ENCODE peak calls at places on chromosomes 6 and 20, in four cellular contexts. One of them, this sample, is unnamed.

GRCh38 chr6:140061422-140062041 is 687.1 kb upstream of the CITED2 start:
- DNase-seq in HepG2: no peak
- DNase-seq in GM12878: no peak
- DNase-seq in WTC11: no peak
- DNase-seq in this sample: no peak

GRCh38 chr6:35718354-35718695 is 18.5 kb upstream of the ARMC12 start:
- DNase-seq in WTC11: no peak
- DNase-seq in HepG2: no peak
- DNase-seq in GM12878: no peak
- DNase-seq in this sample: no peak

GRCh38 chr20:54257090-54257816 is 49.4 kb downstream of the PFDN4 start:
- DNase-seq in WTC11: no peak
- DNase-seq in GM12878: no peak
- DNase-seq in HepG2: no peak
- DNase-seq in this sample: no peak

GRCh38 chr6:15663057-15663638 is 320 bp upstream of the DTNBP1 start:
- DNase-seq in HepG2: no peak
- DNase-seq in WTC11: no peak
- DNase-seq in GM12878: peak; percentile 34
- DNase-seq in this sample: peak; percentile 98

GRCh38 chr6:110255356-110255755 is 75.1 kb downstream of the CDC40 start:
- DNase-seq in HepG2: no peak
- DNase-seq in WTC11: peak; percentile 63
- DNase-seq in GM12878: no peak
- DNase-seq in this sample: no peak

GRCh38 chr20:15375836-15376235 is 1038.4 kb upstream of the FLRT3 start:
- DNase-seq in GM12878: no peak
- DNase-seq in HepG2: no peak
- DNase-seq in WTC11: no peak
- DNase-seq in this sample: no peak

GRCh38 chr20:13101701-13102100 is 92.9 kb downstream of the SPTLC3 start:
- DNase-seq in HepG2: no peak
- DNase-seq in GM12878: no peak
- DNase-seq in WTC11: no peak
- DNase-seq in this sample: no peak

GRCh38 chr20:9789136-9789535 is 49.7 kb downstream of the PAK5 start:
- DNase-seq in WTC11: no peak
- DNase-seq in GM12878: no peak
- DNase-seq in HepG2: no peak
- DNase-seq in this sample: no peak

GRCh38 chr20:35571566-35571965 is 29.7 kb downstream of the ERGIC3 start:
- DNase-seq in HepG2: no peak
- DNase-seq in WTC11: no peak
- DNase-seq in GM12878: no peak
- DNase-seq in this sample: peak; percentile 5

GRCh38 chr20:19947611-19948264 is 69.4 kb upstream of the NAA20 start:
- DNase-seq in WTC11: peak; percentile 47
- DNase-seq in GM12878: peak; percentile 40
- DNase-seq in HepG2: no peak
- DNase-seq in this sample: peak; percentile 34

GRCh38 chr6:20213271-20213798 is 1.1 kb upstream of the MBOAT1 start:
- DNase-seq in WTC11: no peak
- DNase-seq in GM12878: no peak
- DNase-seq in HepG2: no peak
- DNase-seq in this sample: peak; percentile 66

GRCh38 chr6:166580076-166581050 is 6.1 kb downstream of the RAMACL start:
- DNase-seq in WTC11: no peak
- DNase-seq in HepG2: no peak
- DNase-seq in GM12878: no peak
- DNase-seq in this sample: no peak

GRCh38 chr6:57013501-57013900 is 33.0 kb upstream of the KIAA1586 start:
- DNase-seq in WTC11: no peak
- DNase-seq in HepG2: no peak
- DNase-seq in GM12878: no peak
- DNase-seq in this sample: peak; percentile 19

GRCh38 chr6:149855741-149856140 is 8.4 kb downstream of the LRP11 start:
- DNase-seq in HepG2: no peak
- DNase-seq in GM12878: no peak
- DNase-seq in WTC11: no peak
- DNase-seq in this sample: no peak

GRCh38 chr6:58198301-58198700 is 880.9 kb downstream of the PRIM2 start:
- DNase-seq in GM12878: no peak
- DNase-seq in HepG2: no peak
- DNase-seq in WTC11: no peak
- DNase-seq in this sample: no peak

GRCh38 chr20:37922016-37922415 is 19.1 kb downstream of the VSTM2L start:
- DNase-seq in HepG2: no peak
- DNase-seq in WTC11: no peak
- DNase-seq in GM12878: peak; percentile 85
- DNase-seq in this sample: no peak

GRCh38 chr20:50304883-50305635 is 114.4 kb downstream of the CEBPB start:
- DNase-seq in WTC11: no peak
- DNase-seq in HepG2: peak; percentile 92
- DNase-seq in GM12878: no peak
- DNase-seq in this sample: no peak

GRCh38 chr6:168193816-168194701 is 115.0 kb upstream of the FRMD1 start:
- DNase-seq in HepG2: peak; percentile 60
- DNase-seq in GM12878: no peak
- DNase-seq in WTC11: peak; percentile 56
- DNase-seq in this sample: peak; percentile 61

GRCh38 chr6:16446241-16446640 is 207.9 kb downstream of the GMPR start:
- DNase-seq in HepG2: no peak
- DNase-seq in GM12878: no peak
- DNase-seq in WTC11: no peak
- DNase-seq in this sample: no peak

GRCh38 chr6:89411019-89411268 is 1.1 kb downstream of the RRAGD start:
- DNase-seq in GM12878: no peak
- DNase-seq in WTC11: no peak
- DNase-seq in HepG2: no peak
- DNase-seq in this sample: no peak

GRCh38 chr6:148382856-148383255 is 40.2 kb downstream of the SASH1 start:
- DNase-seq in HepG2: no peak
- DNase-seq in WTC11: no peak
- DNase-seq in GM12878: no peak
- DNase-seq in this sample: no peak

GRCh38 chr20:46065006-46065405 is 24.8 kb downstream of the NCOA5 start:
- DNase-seq in HepG2: no peak
- DNase-seq in WTC11: no peak
- DNase-seq in GM12878: no peak
- DNase-seq in this sample: no peak

GRCh38 chr6:108942556-108943492 is 94.6 kb downstream of the ARMC2 start:
- DNase-seq in GM12878: no peak
- DNase-seq in WTC11: no peak
- DNase-seq in HepG2: no peak
- DNase-seq in this sample: no peak

GRCh38 chr6:157755032-157755751 is 67.9 kb upstream of the SNX9 start:
- DNase-seq in HepG2: no peak
- DNase-seq in GM12878: no peak
- DNase-seq in WTC11: no peak
- DNase-seq in this sample: no peak

GRCh38 chr6:169852504-169853195 is 101.2 kb downstream of the ERMARD start:
- DNase-seq in WTC11: no peak
- DNase-seq in GM12878: no peak
- DNase-seq in HepG2: no peak
- DNase-seq in this sample: no peak

GRCh38 chr6:105326838-105327745 is 75.8 kb downstream of the PREP start:
- DNase-seq in HepG2: no peak
- DNase-seq in WTC11: no peak
- DNase-seq in GM12878: no peak
- DNase-seq in this sample: no peak

GRCh38 chr6:145539831-145540230 is 195.5 kb downstream of the EPM2A start:
- DNase-seq in GM12878: no peak
- DNase-seq in HepG2: no peak
- DNase-seq in WTC11: no peak
- DNase-seq in this sample: no peak

GRCh38 chr6:36997811-36998722 is 7.4 kb upstream of the FGD2 start:
- DNase-seq in GM12878: no peak
- DNase-seq in WTC11: no peak
- DNase-seq in HepG2: no peak
- DNase-seq in this sample: no peak

GRCh38 chr6:75155586-75155985 is 50.3 kb downstream of the COL12A1 start:
- DNase-seq in WTC11: no peak
- DNase-seq in HepG2: no peak
- DNase-seq in GM12878: no peak
- DNase-seq in this sample: no peak

GRCh38 chr6:36719126-36719525 is 21.5 kb downstream of the RAB44 start:
- DNase-seq in HepG2: no peak
- DNase-seq in GM12878: no peak
- DNase-seq in WTC11: no peak
- DNase-seq in this sample: no peak

GRCh38 chr20:63642518-63643247 is 10.5 kb downstream of the STMN3 start:
- DNase-seq in HepG2: no peak
- DNase-seq in GM12878: no peak
- DNase-seq in WTC11: peak; percentile 44
- DNase-seq in this sample: no peak

GRCh38 chr6:27238010-27238983 is 9.2 kb upstream of the PRSS16 start:
- DNase-seq in WTC11: peak; percentile 53
- DNase-seq in GM12878: no peak
- DNase-seq in HepG2: no peak
- DNase-seq in this sample: no peak

GRCh38 chr6:72559067-72559466 is 62.8 kb upstream of the KCNQ5 start:
- DNase-seq in GM12878: no peak
- DNase-seq in WTC11: no peak
- DNase-seq in HepG2: no peak
- DNase-seq in this sample: peak; percentile 40

GRCh38 chr6:40891686-40892085 is 147.3 kb downstream of the UNC5CL start:
- DNase-seq in GM12878: no peak
- DNase-seq in WTC11: no peak
- DNase-seq in HepG2: no peak
- DNase-seq in this sample: no peak

GRCh38 chr20:14498809-14499208 is 161.4 kb upstream of the FLRT3 start:
- DNase-seq in WTC11: peak; percentile 20
- DNase-seq in HepG2: no peak
- DNase-seq in GM12878: no peak
- DNase-seq in this sample: no peak

GRCh38 chr6:520820-521219 is 129.3 kb downstream of the IRF4 start:
- DNase-seq in WTC11: no peak
- DNase-seq in GM12878: no peak
- DNase-seq in HepG2: no peak
- DNase-seq in this sample: no peak

GRCh38 chr6:527989-528673 is 128.8 kb downstream of the HUS1B start:
- DNase-seq in GM12878: no peak
- DNase-seq in WTC11: no peak
- DNase-seq in HepG2: no peak
- DNase-seq in this sample: no peak

GRCh38 chr6:528989-529388 is 127.9 kb downstream of the HUS1B start:
- DNase-seq in WTC11: no peak
- DNase-seq in GM12878: no peak
- DNase-seq in HepG2: no peak
- DNase-seq in this sample: no peak

GRCh38 chr6:530425-530824 is 126.5 kb downstream of the HUS1B start:
- DNase-seq in HepG2: no peak
- DNase-seq in WTC11: no peak
- DNase-seq in GM12878: no peak
- DNase-seq in this sample: no peak

GRCh38 chr6:524803-525202 is 132.1 kb downstream of the HUS1B start:
- DNase-seq in WTC11: peak; percentile 27
- DNase-seq in HepG2: no peak
- DNase-seq in GM12878: no peak
- DNase-seq in this sample: no peak
- TF ChIP-seq ETV6 in WTC11: no peak
- TF ChIP-seq ETV6 in HepG2: no peak
- TF ChIP-seq ETV6 in GM12878: no peak
- TF ChIP-seq ETV6 in this sample: no peak

DNA sequence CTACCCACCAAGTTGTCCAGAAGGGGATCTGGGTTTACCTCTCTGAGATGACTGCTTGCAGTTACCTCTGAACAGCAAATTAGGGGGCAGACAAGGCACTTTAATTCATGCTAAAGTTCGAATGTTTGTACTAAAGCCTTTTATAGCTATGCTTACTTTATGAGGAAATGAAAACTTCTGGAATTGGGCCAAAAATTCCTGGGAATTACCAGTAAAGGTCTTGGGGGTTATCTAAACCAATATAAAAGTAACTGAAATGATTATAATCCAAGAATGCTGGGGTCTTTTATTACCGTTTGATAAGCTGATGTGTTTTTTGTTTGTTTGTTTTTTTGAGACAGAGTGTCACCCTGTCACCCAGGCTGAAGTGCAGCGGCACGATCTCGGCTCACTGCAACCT is 7.9 kb upstream of the LZTS3 start:
- DNase-seq in WTC11: no peak
- DNase-seq in HepG2: no peak
- DNase-seq in GM12878: no peak
- DNase-seq in this sample: no peak
- TF ChIP-seq TCF7 in WTC11: no peak
- TF ChIP-seq TCF7 in HepG2: no peak
- TF ChIP-seq TCF7 in GM12878: no peak
- TF ChIP-seq TCF7 in this sample: no peak

GRCh38 chr6:53664623-53665022 is 933 bp downstream of the KLHL31 start:
- DNase-seq in GM12878: no peak
- DNase-seq in WTC11: no peak
- DNase-seq in HepG2: no peak
- DNase-seq in this sample: no peak
- TF ChIP-seq ETV6 in GM12878: no peak
- TF ChIP-seq ETV6 in WTC11: no peak
- TF ChIP-seq ETV6 in HepG2: no peak
- TF ChIP-seq ETV6 in this sample: no peak

GRCh38 chr20:33667245-33668086 is 723 bp downstream of the ACTL10 start:
- DNase-seq in HepG2: no peak
- DNase-seq in WTC11: no peak
- DNase-seq in GM12878: no peak
- DNase-seq in this sample: no peak
- TF ChIP-seq TCF7 in HepG2: no peak
- TF ChIP-seq TCF7 in WTC11: no peak
- TF ChIP-seq TCF7 in GM12878: no peak
- TF ChIP-seq TCF7 in this sample: no peak